ENCODE peak calls at places on chromosomes 2 and 18, in four cellular contexts. W is cardiac muscle cell, K is IMR-90, H is GM12865. L is an unnamed sample.

GRCh38 chr2:127935337-127935736 is 49.6 kb upstream of the AMMECR1L start:
- DNase-seq in H (no peak), W (no peak), K (no peak), L (no peak)

GRCh38 chr2:132416996-132417395 is 391 bp downstream of the GPR39 start:
- DNase-seq in H (no peak), W (no peak), K (no peak), L (no peak)

GRCh38 chr18:2240311-2240705 is 331.0 kb downstream of the METTL4 start:
- DNase-seq in H (no peak), K (peak; percentile 12), W (peak; percentile 13), L (no peak)

GRCh38 chr2:149595069-149595963 is 7.7 kb upstream of the MMADHC start:
- DNase-seq in H (no peak), W (no peak), K (peak; percentile 51), L (peak; percentile 35)

GRCh38 chr2:124267821-124268220 is 242.7 kb downstream of the CNTNAP5 start:
- DNase-seq in H (no peak), W (peak; percentile 91), K (peak; percentile 39), L (no peak)

GRCh38 chr2:172888704-172889103 is 153.1 kb downstream of the RAPGEF4 start:
- DNase-seq in K (no peak), H (no peak), W (no peak), L (peak; percentile 24)

GRCh38 chr2:174662459-174662858 is 64.9 kb upstream of the WIPF1 start:
- DNase-seq in H (no peak), K (peak; percentile 90), W (peak; percentile 47), L (peak; percentile 47)

GRCh38 chr2:193824474-193824873 is 1629.7 kb upstream of the TMEFF2 start:
- DNase-seq in K (no peak), W (peak; percentile 66), H (no peak), L (peak; percentile 51)

GRCh38 chr2:191428141-191428540 is 182.9 kb downstream of the MYO1B start:
- DNase-seq in H (no peak), K (no peak), W (no peak), L (no peak)

GRCh38 chr2:61807036-61807757 is 46.7 kb downstream of the FAM161A start:
- DNase-seq in W (no peak), K (no peak), H (peak; percentile 64), L (no peak)

GRCh38 chr18:37565138-37565984 is at the start of gene CELF4:
- DNase-seq in H (no peak), W (no peak), K (no peak), L (peak; percentile 11)

GRCh38 chr2:207879536-207879935 is 109.8 kb upstream of the FZD5 start:
- DNase-seq in H (no peak), W (no peak), K (peak; percentile 46), L (no peak)

GRCh38 chr2:234993547-234993981 is 41.7 kb downstream of the SH3BP4 start:
- DNase-seq in W (no peak), K (no peak), H (no peak), L (no peak)

GRCh38 chr2:207090389-207090788 is 75.4 kb downstream of the KLF7 start:
- DNase-seq in K (no peak), H (no peak), W (no peak), L (no peak)

GRCh38 chr18:61556862-61557261 is 223.6 kb downstream of the CDH20 start:
- DNase-seq in W (no peak), H (no peak), K (no peak), L (no peak)

GRCh38 chr18:74457043-74457742 is at the start of gene DIPK1C:
- DNase-seq in H (no peak), W (no peak), K (no peak), L (no peak)

GRCh38 chr18:74501386-74501785 is 5.2 kb downstream of the CNDP2 start:
- DNase-seq in K (no peak), W (no peak), H (no peak), L (no peak)

GRCh38 chr2:157261199-157261782 is 3.8 kb downstream of the GALNT5 start:
- DNase-seq in H (no peak), W (peak; percentile 47), K (peak; percentile 75), L (peak; percentile 61)

GRCh38 chr2:101152195-101153076 is 1.3 kb upstream of the TBC1D8 start:
- DNase-seq in W (peak; percentile 70), K (peak; percentile 8), H (peak; percentile 90), L (peak; percentile 81)

GRCh38 chr2:121755237-121756111 is at the start of gene TSN:
- DNase-seq in W (peak; percentile 98), H (peak; percentile 98), K (peak; percentile 95), L (peak; percentile 98)
- TF ChIP-seq CTCF in W (no peak), H (no peak), K (no peak), L (no peak)

GRCh38 chr2:229849073-229849472 is 72.7 kb downstream of the TRIP12 start:
- DNase-seq in H (no peak), K (no peak), W (no peak), L (no peak)
- TF ChIP-seq CTCF in H (no peak), K (no peak), W (no peak), L (no peak)

DNA sequence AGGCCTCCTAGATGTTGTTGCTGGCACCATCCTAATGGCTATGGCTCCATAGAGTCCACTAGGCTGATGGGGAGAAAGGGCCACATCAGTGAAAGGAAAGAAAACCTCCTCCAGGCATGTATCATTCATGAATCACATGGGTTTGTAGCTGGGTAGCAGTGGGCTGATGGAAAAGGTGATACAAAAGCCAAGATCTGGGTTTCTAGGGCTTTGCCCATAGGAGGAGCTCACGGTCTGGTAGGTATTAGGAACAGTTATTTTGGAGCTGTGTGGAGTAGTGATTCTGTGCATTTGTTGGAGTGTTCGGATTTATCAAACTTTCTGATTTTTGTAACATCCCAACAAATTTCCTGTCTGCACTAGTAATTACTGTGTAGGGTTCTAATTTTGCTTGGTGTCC is 259.2 kb downstream of the SLC4A3 start:
- DNase-seq in H (no peak), W (peak; percentile 1), K (peak; percentile 22), L (peak; percentile 7)
- TF ChIP-seq CTCF in H (no peak), W (no peak), K (peak; percentile 30), L (peak; percentile 26)

GRCh38 chr18:63025251-63025710 is 294.3 kb downstream of the BCL2 start:
- DNase-seq in K (no peak), W (peak; percentile 14), H (no peak), L (peak; percentile 56)
- TF ChIP-seq CTCF in K (peak; percentile 10), W (peak; percentile 38), H (peak; percentile 31), L (peak; percentile 41)

DNA sequence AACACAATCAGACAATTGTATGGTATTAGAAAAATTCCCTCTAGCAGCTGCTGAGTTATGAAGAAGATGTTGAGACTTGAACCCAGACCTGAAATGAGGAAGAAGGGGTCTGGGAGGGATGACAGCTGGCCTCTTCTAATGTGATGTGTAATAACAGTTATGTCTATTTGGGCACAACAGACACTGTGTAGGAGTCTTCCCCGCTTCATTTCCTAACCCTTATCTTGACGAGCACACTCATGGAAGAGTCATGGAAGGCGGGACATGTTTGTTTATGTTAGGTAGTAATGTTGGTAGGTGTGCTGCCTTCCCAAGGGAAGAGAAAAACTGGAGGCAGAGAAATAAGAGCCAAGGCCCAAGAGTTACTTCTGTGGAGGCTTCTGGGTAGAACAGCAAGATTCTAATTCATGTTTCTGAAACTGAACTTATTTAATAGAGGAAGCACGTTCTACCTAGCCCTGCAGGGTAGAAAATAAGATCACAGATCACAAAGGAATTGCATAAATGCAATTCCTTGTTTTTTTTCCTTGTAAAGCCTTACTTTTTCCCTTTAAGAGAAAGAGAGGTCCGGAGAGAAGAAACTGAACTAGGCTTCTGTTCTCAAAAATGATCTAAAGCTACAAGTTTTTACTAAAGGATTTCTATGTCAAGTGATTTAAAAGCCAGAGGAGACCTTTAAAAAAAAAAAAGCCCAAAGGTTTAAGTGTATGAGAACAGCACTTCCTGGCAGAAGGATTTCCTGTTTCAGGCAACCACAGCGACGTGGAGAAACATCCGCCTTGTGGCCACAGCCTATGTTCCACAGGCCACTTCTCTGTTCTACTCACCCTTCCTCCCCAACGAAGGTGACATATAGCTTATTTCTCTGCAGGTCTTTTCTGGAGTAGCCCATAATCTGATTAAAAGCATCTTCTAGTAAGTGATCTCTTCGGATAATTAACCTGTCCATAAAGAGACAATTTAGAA is 68.5 kb upstream of the STK17B start:
- DNase-seq in W (peak; percentile 79), K (peak; percentile 93), H (peak; percentile 92), L (peak; percentile 81)
- TF ChIP-seq CTCF in W (peak; percentile 26), K (no peak), H (no peak), L (no peak)

DNA sequence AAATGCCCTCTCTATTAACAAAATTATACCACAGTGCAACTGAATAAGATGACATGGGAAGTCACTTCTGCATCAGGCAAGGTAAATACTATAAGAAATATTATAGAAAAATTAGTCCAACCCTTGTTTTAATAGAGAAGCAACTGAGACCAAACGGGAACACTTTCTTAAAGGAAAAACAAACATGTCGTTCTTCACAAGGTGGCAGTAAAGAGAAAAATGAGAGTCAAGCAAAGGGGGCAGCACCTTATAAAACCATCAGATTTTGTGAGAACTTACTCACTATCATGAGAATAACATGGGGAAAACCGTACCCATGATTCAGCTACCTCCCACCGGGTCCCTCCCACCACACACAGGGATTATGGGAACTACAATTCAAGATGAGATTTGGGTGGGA is 481.7 kb upstream of the CRIM1 start:
- DNase-seq in K (no peak), H (no peak), W (no peak), L (peak; percentile 6)
- TF ChIP-seq CTCF in K (no peak), H (no peak), W (no peak), L (no peak)

GRCh38 chr18:44968336-44968735 is 287.6 kb downstream of the SETBP1 start:
- DNase-seq in W (no peak), H (no peak), K (no peak), L (no peak)

GRCh38 chr18:44969214-44969842 is 288.6 kb downstream of the SETBP1 start:
- DNase-seq in K (no peak), H (no peak), W (peak; percentile 19), L (no peak)

GRCh38 chr18:44974174-44974573 is 293.5 kb downstream of the SETBP1 start:
- DNase-seq in H (no peak), K (no peak), W (no peak), L (no peak)

GRCh38 chr18:44977856-44978255 is 297.2 kb downstream of the SETBP1 start:
- DNase-seq in W (no peak), K (no peak), H (no peak), L (no peak)

DNA sequence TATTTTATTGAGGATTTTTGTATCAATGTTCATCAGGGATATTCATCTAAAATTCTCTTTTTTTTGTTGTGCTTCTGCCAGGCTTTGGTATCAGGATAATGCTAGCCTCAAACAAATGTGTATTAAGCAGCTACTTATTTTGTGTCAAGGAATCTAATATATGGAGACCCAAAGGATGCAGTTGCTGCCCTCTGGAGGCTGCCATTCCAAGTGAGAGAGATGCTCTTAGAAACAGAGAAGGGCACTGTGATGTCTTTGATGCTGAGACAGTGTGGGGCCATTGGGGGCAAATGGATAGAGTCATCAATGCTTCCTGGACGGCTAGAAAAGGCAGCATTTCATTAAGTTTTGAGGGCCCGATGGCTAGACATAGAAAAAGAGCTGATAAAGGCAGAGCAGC is 292.6 kb downstream of the SETBP1 start:
- DNase-seq in W (peak; percentile 41), H (peak; percentile 46), K (no peak), L (peak; percentile 22)
- TF ChIP-seq CTCF in W (peak; percentile 26), H (no peak), K (no peak), L (no peak)

GRCh38 chr2:11234309-11234708 is 79.0 kb downstream of the SLC66A3 start:
- DNase-seq in K (peak; percentile 28), H (no peak), W (peak; percentile 41), L (peak; percentile 36)
- TF ChIP-seq CTCF in K (peak; percentile 62), H (no peak), W (peak; percentile 43), L (peak; percentile 64)